ENCODE peak calls at places on chromosomes 5 and 9, in six cellular contexts. H, A, V, Y, K and B are unnamed samples.
A peak's percentile ranks its signal among the peaks of the same experiment; 100 is the strongest.

GRCh38 chr5:32092938-32093812 is 80.9 kb downstream of the GOLPH3 start:
- DNase-seq in K (peak; percentile 68), V (peak; percentile 68), Y (peak; percentile 52), A (peak; percentile 81), H (peak; percentile 78), B (peak; percentile 92)

GRCh38 chr9:16813838-16814237 is 56.6 kb downstream of the BNC2 start:
- DNase-seq in H (no peak), K (no peak), Y (no peak), A (no peak), V (no peak), B (no peak)

GRCh38 chr5:102797485-102797884 is 42.4 kb downstream of the PAM start:
- DNase-seq in V (no peak), Y (no peak), K (no peak), A (no peak), H (no peak), B (no peak)

GRCh38 chr5:56699588-56699987 is 115.8 kb upstream of the MAP3K1 start:
- DNase-seq in Y (no peak), H (no peak), V (no peak), K (no peak), A (no peak), B (no peak)

GRCh38 chr5:91357012-91357634 is 26.0 kb downstream of the ARRDC3 start:
- DNase-seq in H (no peak), A (no peak), Y (no peak), K (no peak), V (no peak), B (no peak)

GRCh38 chr5:372911-373709 is 51.6 kb downstream of the AHRR start:
- DNase-seq in Y (peak; percentile 16), A (no peak), H (no peak), K (peak; percentile 40), V (peak; percentile 13), B (peak; percentile 64)

GRCh38 chr9:125758986-125759811 is 12.0 kb downstream of the PBX3 start:
- DNase-seq in H (no peak), V (no peak), K (peak; percentile 25), A (peak; percentile 12), Y (no peak), B (peak; percentile 50)

GRCh38 chr5:131423056-131423455 is 159.2 kb downstream of the CDC42SE2 start:
- DNase-seq in K (peak; percentile 19), V (no peak), A (peak; percentile 52), Y (peak; percentile 6), H (peak; percentile 27), B (no peak)

GRCh38 chr9:70003786-70004185 is 39.9 kb upstream of the MAMDC2 start:
- DNase-seq in A (no peak), V (no peak), K (peak; percentile 86), Y (peak; percentile 77), H (peak; percentile 75), B (no peak)

GRCh38 chr9:110248361-110248760 is 7.9 kb downstream of the TXN start:
- DNase-seq in H (no peak), A (no peak), K (no peak), V (no peak), Y (no peak), B (no peak)

GRCh38 chr5:53892236-53892635 is 331.8 kb downstream of the NDUFS4 start:
- DNase-seq in A (no peak), Y (no peak), K (no peak), V (no peak), H (peak; percentile 18), B (no peak)

GRCh38 chr9:22447607-22448305 is 1.1 kb downstream of the DMRTA1 start:
- DNase-seq in K (peak; percentile 2), A (no peak), V (peak; percentile 39), H (no peak), Y (no peak), B (peak; percentile 63)

GRCh38 chr5:58946232-58946631 is 363.4 kb downstream of the RAB3C start:
- DNase-seq in Y (no peak), A (no peak), H (no peak), V (no peak), K (no peak), B (no peak)

GRCh38 chr5:159310492-159310891 is 19.8 kb downstream of the IL12B start:
- DNase-seq in A (no peak), Y (peak; percentile 36), K (peak; percentile 51), V (peak; percentile 52), H (no peak), B (peak; percentile 81)

GRCh38 chr5:140073296-140073695 is 30.2 kb upstream of the NRG2 start:
- DNase-seq in Y (no peak), K (peak; percentile 2), A (peak; percentile 32), V (no peak), H (peak; percentile 17), B (no peak)

GRCh38 chr5:139758510-139759036 is 37.0 kb upstream of the PSD2 start:
- DNase-seq in K (no peak), V (no peak), A (peak; percentile 32), H (no peak), Y (no peak), B (peak; percentile 54)

GRCh38 chr5:146565764-146566163 is 49.8 kb upstream of the GPR151 start:
- DNase-seq in V (peak; percentile 42), K (peak; percentile 75), H (peak; percentile 52), A (peak; percentile 75), Y (peak; percentile 60), B (peak; percentile 89)

GRCh38 chr5:96413028-96413427 is 20.0 kb downstream of the PCSK1 start:
- DNase-seq in V (no peak), A (no peak), H (no peak), Y (peak; percentile 26), K (peak; percentile 47), B (no peak)

GRCh38 chr5:105639068-105639467 is 2031.7 kb downstream of the EFNA5 start:
- DNase-seq in H (no peak), A (no peak), Y (no peak), K (no peak), V (no peak), B (peak; percentile 69)

GRCh38 chr5:165135551-165135950 is 1630.1 kb downstream of the MAT2B start:
- DNase-seq in H (no peak), V (no peak), A (peak; percentile 3), K (no peak), Y (no peak), B (no peak)

GRCh38 chr9:96020822-96021615 is 145.5 kb downstream of the ERCC6L2 start:
- DNase-seq in H (no peak), V (peak; percentile 36), K (no peak), Y (no peak), A (peak; percentile 86), B (peak; percentile 76)

GRCh38 chr5:37086466-37087178 is 162.6 kb downstream of the CPLANE1 start:
- DNase-seq in A (no peak), Y (peak; percentile 39), H (peak; percentile 76), V (peak; percentile 35), K (peak; percentile 51), B (peak; percentile 86)

GRCh38 chr9:133526721-133527321 is 2.1 kb upstream of the MYMK start:
- DNase-seq in K (no peak), A (no peak), Y (no peak), V (no peak), H (no peak), B (peak; percentile 86)

GRCh38 chr9:73575661-73576060 is 424.0 kb downstream of the ANXA1 start:
- DNase-seq in K (no peak), A (no peak), H (no peak), V (no peak), Y (no peak), B (no peak)

GRCh38 chr5:91125916-91126315 is 257.2 kb downstream of the ARRDC3 start:
- DNase-seq in H (no peak), A (no peak), V (no peak), K (peak; percentile 39), Y (no peak), B (no peak)

GRCh38 chr9:116632990-116633441 is 54.1 kb upstream of the TRIM32 start:
- DNase-seq in K (peak; percentile 82), V (no peak), A (no peak), Y (peak; percentile 81), H (peak; percentile 44), B (no peak)

GRCh38 chr5:177546262-177546741 is 8.1 kb downstream of the FAM193B start:
- DNase-seq in V (peak; percentile 29), K (peak; percentile 97), Y (peak; percentile 97), H (peak; percentile 99), A (no peak), B (no peak)

GRCh38 chr9:93930070-93930469 is 25.1 kb downstream of the BARX1 start:
- DNase-seq in A (no peak), Y (no peak), V (no peak), H (no peak), K (no peak), B (peak; percentile 71)

GRCh38 chr9:96505316-96505991 is 55.5 kb downstream of the HABP4 start:
- DNase-seq in K (no peak), Y (no peak), A (no peak), V (no peak), H (no peak), B (no peak)

GRCh38 chr5:125486634-125487033 is 740.2 kb upstream of the ZNF608 start:
- DNase-seq in V (no peak), K (peak; percentile 87), Y (peak; percentile 73), A (no peak), H (peak; percentile 53), B (no peak)
- H3K9ac ChIP-seq in V (no peak overlapping the region), K (no peak overlapping the region), Y (no peak overlapping the region), A (no peak overlapping the region), H (no peak overlapping the region), B (no peak overlapping the region)

GRCh38 chr5:78009937-78010527 is 233.9 kb upstream of the TBCA start:
- DNase-seq in Y (peak; percentile 80), K (peak; percentile 85), V (no peak), H (peak; percentile 95), A (no peak), B (no peak)
- TF ChIP-seq CTCF in Y (no peak), K (peak; percentile 7), V (no peak), H (peak; percentile 18), A (no peak), B (no peak)

GRCh38 chr9:105248691-105249090 is 4.2 kb downstream of the SLC44A1 start:
- DNase-seq in H (no peak), A (no peak), K (no peak), Y (no peak), V (no peak), B (no peak)

GRCh38 chr9:105244996-105245719 is 707 bp downstream of the SLC44A1 start:
- DNase-seq in H (no peak), Y (no peak), V (peak; percentile 78), K (peak; percentile 42), A (peak; percentile 60), B (peak; percentile 95)

GRCh38 chr9:105244274-105244995 is at the start of gene SLC44A1:
- DNase-seq in Y (peak; percentile 88), H (peak; percentile 92), A (peak; percentile 94), K (peak; percentile 95), V (peak; percentile 98), B (peak; percentile 97)

GRCh38 chr9:105245720-105246161 is 1.3 kb downstream of the SLC44A1 start:
- DNase-seq in K (no peak), Y (no peak), A (no peak), V (no peak), H (no peak), B (no peak)

GRCh38 chr9:105246656-105247162 is 2.3 kb downstream of the SLC44A1 start:
- DNase-seq in H (no peak), Y (no peak), A (no peak), K (peak; percentile 24), V (no peak), B (no peak)
- H3K9ac ChIP-seq in H (no peak overlapping the region), Y (no peak overlapping the region), A (no peak overlapping the region), K (no peak overlapping the region), V (no peak overlapping the region), B (no peak overlapping the region)

GRCh38 chr9:112705773-112706427 is 12.0 kb downstream of the INIP start:
- DNase-seq in Y (peak; percentile 30), A (peak; percentile 14), H (peak; percentile 36), K (peak; percentile 45), V (no peak), B (peak; percentile 68)
- TF ChIP-seq CTCF in Y (peak; percentile 45), A (peak; percentile 36), H (peak; percentile 31), K (peak; percentile 31), V (peak; percentile 24), B (peak; percentile 84)

GRCh38 chr9:98806394-98807069 is 938 bp upstream of the GALNT12 start:
- DNase-seq in H (peak; percentile 27), A (no peak), K (peak; percentile 21), Y (no peak), V (no peak), B (no peak)
- H3K9ac ChIP-seq in H (no peak overlapping the region), A (no peak overlapping the region), K (no peak overlapping the region), Y (no peak overlapping the region), V (no peak overlapping the region), B (no peak overlapping the region)